ENCODE peak calls at places on chromosomes 16 and 17, in nine cellular contexts. One of them, this sample, is unnamed. For H3K4me1, the result is how much of the 10 kb centered on the place peaks cover.

GRCh38 chr17:7951143-7951792 is 19.3 kb downstream of the CNTROB start:
- DNase-seq in H9: no peak
- DNase-seq in GM23338: no peak
- DNase-seq in neural progenitor cell: no peak
- DNase-seq in HepG2: no peak
- DNase-seq in A549: no peak
- DNase-seq in PC-3: no peak
- DNase-seq in fibroblast of lung: no peak
- DNase-seq in GM23248: no peak
- DNase-seq in this sample: no peak

GRCh38 chr16:12504312-12504711 is 299.4 kb downstream of the CPPED1 start:
- DNase-seq in A549: no peak
- DNase-seq in H9: no peak
- DNase-seq in GM23248: no peak
- DNase-seq in neural progenitor cell: no peak
- DNase-seq in GM23338: no peak
- DNase-seq in fibroblast of lung: no peak
- DNase-seq in PC-3: no peak
- DNase-seq in HepG2: no peak
- DNase-seq in this sample: no peak

GRCh38 chr16:30075503-30076275 is at the start of gene PPP4C:
- DNase-seq in fibroblast of lung: peak
- DNase-seq in GM23338: peak
- DNase-seq in A549: peak
- DNase-seq in neural progenitor cell: peak
- DNase-seq in HepG2: peak
- DNase-seq in GM23248: peak
- DNase-seq in PC-3: peak
- DNase-seq in H9: peak
- DNase-seq in this sample: peak

GRCh38 chr17:82873521-82873920 is 33.7 kb upstream of the ZNF750 start:
- DNase-seq in GM23248: no peak
- DNase-seq in A549: no peak
- DNase-seq in GM23338: no peak
- DNase-seq in PC-3: no peak
- DNase-seq in HepG2: no peak
- DNase-seq in H9: no peak
- DNase-seq in fibroblast of lung: no peak
- DNase-seq in neural progenitor cell: no peak
- DNase-seq in this sample: no peak

GRCh38 chr17:80071116-80071980 is 30.0 kb upstream of the GAA start:
- DNase-seq in GM23248: peak
- DNase-seq in A549: no peak
- DNase-seq in HepG2: peak
- DNase-seq in PC-3: no peak
- DNase-seq in neural progenitor cell: no peak
- DNase-seq in fibroblast of lung: peak
- DNase-seq in H9: no peak
- DNase-seq in GM23338: no peak
- DNase-seq in this sample: no peak

GRCh38 chr16:4455081-4455480 is 19.3 kb downstream of the NMRAL1 start:
- DNase-seq in PC-3: no peak
- DNase-seq in HepG2: no peak
- DNase-seq in GM23248: no peak
- DNase-seq in A549: no peak
- DNase-seq in H9: no peak
- DNase-seq in GM23338: no peak
- DNase-seq in neural progenitor cell: no peak
- DNase-seq in fibroblast of lung: no peak
- DNase-seq in this sample: no peak

GRCh38 chr16:71520550-71520949 is 5.7 kb upstream of the CHST4 start:
- DNase-seq in HepG2: no peak
- DNase-seq in PC-3: peak
- DNase-seq in GM23248: no peak
- DNase-seq in H9: no peak
- DNase-seq in fibroblast of lung: no peak
- DNase-seq in A549: no peak
- DNase-seq in neural progenitor cell: no peak
- DNase-seq in GM23338: no peak
- DNase-seq in this sample: no peak

GRCh38 chr16:70750893-70751467 is 50.0 kb downstream of the VAC14 start:
- DNase-seq in PC-3: no peak
- DNase-seq in A549: peak
- DNase-seq in HepG2: no peak
- DNase-seq in fibroblast of lung: peak
- DNase-seq in GM23338: no peak
- DNase-seq in GM23248: peak
- DNase-seq in H9: no peak
- DNase-seq in neural progenitor cell: no peak
- DNase-seq in this sample: no peak

GRCh38 chr17:80030730-80031410 is 4.8 kb downstream of the TBC1D16 start:
- DNase-seq in neural progenitor cell: no peak
- DNase-seq in H9: no peak
- DNase-seq in A549: no peak
- DNase-seq in GM23248: no peak
- DNase-seq in PC-3: peak
- DNase-seq in HepG2: no peak
- DNase-seq in fibroblast of lung: no peak
- DNase-seq in GM23338: no peak
- DNase-seq in this sample: no peak

GRCh38 chr17:15918661-15919259 is 26.2 kb upstream of the ADORA2B start:
- DNase-seq in fibroblast of lung: no peak
- DNase-seq in A549: peak
- DNase-seq in GM23338: no peak
- DNase-seq in neural progenitor cell: no peak
- DNase-seq in HepG2: no peak
- DNase-seq in GM23248: peak
- DNase-seq in H9: no peak
- DNase-seq in PC-3: peak
- DNase-seq in this sample: no peak

GRCh38 chr17:41464682-41465081 is 2.5 kb downstream of the KRT32 start:
- DNase-seq in fibroblast of lung: peak
- DNase-seq in H9: no peak
- DNase-seq in A549: peak
- DNase-seq in neural progenitor cell: no peak
- DNase-seq in GM23338: no peak
- DNase-seq in HepG2: no peak
- DNase-seq in PC-3: peak
- DNase-seq in GM23248: peak
- DNase-seq in this sample: no peak

GRCh38 chr16:69762843-69763556 is 868 bp downstream of the WWP2 start:
- DNase-seq in neural progenitor cell: peak
- DNase-seq in HepG2: peak
- DNase-seq in GM23248: peak
- DNase-seq in H9: no peak
- DNase-seq in A549: peak
- DNase-seq in PC-3: peak
- DNase-seq in fibroblast of lung: peak
- DNase-seq in GM23338: no peak
- DNase-seq in this sample: peak

GRCh38 chr17:43360376-43360738 is 38.4 kb upstream of the ARL4D start:
- DNase-seq in H9: no peak
- DNase-seq in neural progenitor cell: no peak
- DNase-seq in HepG2: peak
- DNase-seq in fibroblast of lung: peak
- DNase-seq in A549: peak
- DNase-seq in GM23338: no peak
- DNase-seq in PC-3: peak
- DNase-seq in GM23248: no peak
- DNase-seq in this sample: peak

GRCh38 chr17:13297198-13297597 is 279.4 kb upstream of the ELAC2 start:
- DNase-seq in fibroblast of lung: no peak
- DNase-seq in PC-3: no peak
- DNase-seq in GM23248: no peak
- DNase-seq in HepG2: peak
- DNase-seq in neural progenitor cell: no peak
- DNase-seq in A549: no peak
- DNase-seq in GM23338: no peak
- DNase-seq in H9: no peak
- DNase-seq in this sample: no peak

GRCh38 chr16:70453891-70454220 is 539 bp upstream of the FCSK start:
- DNase-seq in fibroblast of lung: peak
- DNase-seq in A549: no peak
- DNase-seq in HepG2: no peak
- DNase-seq in neural progenitor cell: peak
- DNase-seq in GM23248: no peak
- DNase-seq in H9: no peak
- DNase-seq in PC-3: peak
- DNase-seq in GM23338: peak
- DNase-seq in this sample: no peak

DNA sequence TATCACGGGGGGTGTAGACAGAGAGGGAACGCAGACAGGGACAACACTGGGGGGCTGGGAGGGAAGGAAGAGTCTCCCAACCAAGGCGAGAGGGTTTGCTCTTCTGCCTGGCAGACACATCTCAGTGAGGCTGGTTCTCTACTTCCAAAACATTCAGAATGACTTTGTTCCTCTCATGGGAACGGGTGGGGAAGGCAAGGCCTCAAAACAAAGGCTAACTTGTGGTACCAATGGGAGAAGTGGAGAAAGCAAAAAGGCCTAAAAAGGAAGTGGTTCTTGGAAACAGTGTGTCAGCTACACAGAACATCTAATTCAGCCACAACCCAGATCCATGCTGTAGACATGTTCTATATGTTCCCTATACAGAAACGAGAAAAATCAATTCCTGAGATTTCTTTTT is 7.5 kb downstream of the FLOT2 start:
- DNase-seq in GM23248: no peak
- DNase-seq in neural progenitor cell: no peak
- DNase-seq in A549: no peak
- DNase-seq in PC-3: no peak
- DNase-seq in GM23338: no peak
- DNase-seq in fibroblast of lung: no peak
- DNase-seq in HepG2: no peak
- DNase-seq in H9: no peak
- DNase-seq in this sample: no peak
- H3K4me1 ChIP-seq in GM23248: under half
- H3K4me1 ChIP-seq in neural progenitor cell: under half
- H3K4me1 ChIP-seq in A549: under half
- H3K4me1 ChIP-seq in PC-3: under half
- H3K4me1 ChIP-seq in GM23338: under half
- H3K4me1 ChIP-seq in fibroblast of lung: under half
- H3K4me1 ChIP-seq in HepG2: under half
- H3K4me1 ChIP-seq in H9: under half
- H3K4me1 ChIP-seq in this sample: half or more

GRCh38 chr16:9658586-9658985 is 523.6 kb downstream of the GRIN2A start:
- DNase-seq in H9: no peak
- DNase-seq in fibroblast of lung: no peak
- DNase-seq in neural progenitor cell: no peak
- DNase-seq in GM23248: no peak
- DNase-seq in HepG2: no peak
- DNase-seq in PC-3: no peak
- DNase-seq in A549: no peak
- DNase-seq in GM23338: no peak
- DNase-seq in this sample: no peak

GRCh38 chr16:9657659-9658058 is 524.6 kb downstream of the GRIN2A start:
- DNase-seq in PC-3: no peak
- DNase-seq in neural progenitor cell: no peak
- DNase-seq in GM23338: no peak
- DNase-seq in fibroblast of lung: no peak
- DNase-seq in HepG2: no peak
- DNase-seq in H9: no peak
- DNase-seq in GM23248: no peak
- DNase-seq in A549: no peak
- DNase-seq in this sample: no peak

GRCh38 chr16:9658157-9658556 is 524.1 kb downstream of the GRIN2A start:
- DNase-seq in fibroblast of lung: no peak
- DNase-seq in GM23338: no peak
- DNase-seq in GM23248: no peak
- DNase-seq in H9: no peak
- DNase-seq in neural progenitor cell: no peak
- DNase-seq in HepG2: no peak
- DNase-seq in A549: no peak
- DNase-seq in PC-3: no peak
- DNase-seq in this sample: no peak

GRCh38 chr16:9665851-9666271 is 516.4 kb downstream of the GRIN2A start:
- DNase-seq in GM23338: no peak
- DNase-seq in H9: no peak
- DNase-seq in A549: no peak
- DNase-seq in fibroblast of lung: no peak
- DNase-seq in neural progenitor cell: no peak
- DNase-seq in GM23248: no peak
- DNase-seq in PC-3: peak
- DNase-seq in HepG2: no peak
- DNase-seq in this sample: no peak

DNA sequence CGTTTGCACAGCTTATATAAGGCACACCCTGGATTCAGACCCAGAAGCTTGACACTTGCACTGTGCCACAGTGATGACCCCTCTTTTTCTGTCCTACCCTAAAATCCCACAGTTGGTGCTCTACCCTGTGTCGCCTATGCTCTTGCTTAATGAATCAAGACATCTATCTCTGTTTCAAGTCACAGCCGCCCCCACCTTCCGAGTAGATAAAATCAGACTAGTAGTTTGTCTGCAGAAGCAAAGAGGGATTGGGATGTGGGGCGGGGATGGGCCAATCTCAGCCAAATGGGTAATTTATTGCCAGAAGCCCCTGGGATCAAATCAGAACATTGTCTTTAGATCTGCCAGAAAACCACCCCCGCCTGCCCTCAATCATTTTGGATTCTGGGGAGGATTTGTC is 520.9 kb downstream of the GRIN2A start:
- DNase-seq in A549: no peak
- DNase-seq in H9: no peak
- DNase-seq in HepG2: no peak
- DNase-seq in PC-3: no peak
- DNase-seq in neural progenitor cell: no peak
- DNase-seq in GM23338: no peak
- DNase-seq in GM23248: no peak
- DNase-seq in fibroblast of lung: no peak
- DNase-seq in this sample: no peak
- H3K4me2 ChIP-seq in A549: no peak
- H3K4me2 ChIP-seq in H9: no peak
- H3K4me2 ChIP-seq in HepG2: no peak
- H3K4me2 ChIP-seq in PC-3: no peak
- H3K4me2 ChIP-seq in neural progenitor cell: no peak
- H3K4me2 ChIP-seq in GM23338: no peak
- H3K4me2 ChIP-seq in GM23248: no peak
- H3K4me2 ChIP-seq in fibroblast of lung: no peak
- H3K4me2 ChIP-seq in this sample: no peak

DNA sequence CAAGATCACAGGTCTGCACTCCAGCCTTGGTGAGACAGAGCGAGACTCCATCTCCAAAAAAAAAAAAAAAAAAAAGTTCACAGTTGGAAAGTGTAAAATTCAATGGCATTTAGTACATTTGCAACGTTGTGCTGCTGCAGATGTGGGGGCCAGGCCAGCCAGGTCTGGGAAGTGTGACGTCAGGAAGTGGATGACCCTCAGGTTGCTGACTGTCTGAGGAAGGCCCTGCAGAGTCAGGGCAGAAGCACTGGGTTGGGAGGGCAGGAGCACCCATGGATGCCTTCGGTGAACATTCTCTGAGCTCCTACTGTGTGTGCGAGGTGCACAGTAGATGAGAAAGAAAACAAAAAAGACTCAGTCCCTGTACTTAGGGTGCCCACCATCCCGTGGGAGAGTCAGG is 12.1 kb upstream of the WFDC1 start:
- DNase-seq in PC-3: no peak
- DNase-seq in neural progenitor cell: no peak
- DNase-seq in GM23248: no peak
- DNase-seq in H9: no peak
- DNase-seq in GM23338: no peak
- DNase-seq in HepG2: no peak
- DNase-seq in fibroblast of lung: no peak
- DNase-seq in A549: no peak
- DNase-seq in this sample: no peak
- H3K27ac ChIP-seq in PC-3: no peak
- H3K27ac ChIP-seq in neural progenitor cell: no peak
- H3K27ac ChIP-seq in GM23248: no peak
- H3K27ac ChIP-seq in H9: no peak
- H3K27ac ChIP-seq in GM23338: no peak
- H3K27ac ChIP-seq in HepG2: no peak
- H3K27ac ChIP-seq in fibroblast of lung: no peak
- H3K27ac ChIP-seq in A549: no peak
- H3K27ac ChIP-seq in this sample: no peak

GRCh38 chr17:64045176-64045575 is 24.7 kb upstream of the ICAM2 start:
- DNase-seq in PC-3: no peak
- DNase-seq in H9: no peak
- DNase-seq in GM23338: no peak
- DNase-seq in A549: no peak
- DNase-seq in HepG2: no peak
- DNase-seq in GM23248: no peak
- DNase-seq in neural progenitor cell: no peak
- DNase-seq in fibroblast of lung: no peak
- DNase-seq in this sample: no peak
- H3K4me1 ChIP-seq in PC-3: under half
- H3K4me1 ChIP-seq in H9: under half
- H3K4me1 ChIP-seq in GM23338: under half
- H3K4me1 ChIP-seq in A549: under half
- H3K4me1 ChIP-seq in HepG2: under half
- H3K4me1 ChIP-seq in GM23248: under half
- H3K4me1 ChIP-seq in neural progenitor cell: under half
- H3K4me1 ChIP-seq in fibroblast of lung: under half
- H3K4me1 ChIP-seq in this sample: under half

This sample was measured in OCI-LY7.